ENCODE peak calls at places on chromosomes 7 and 10, in eight cellular contexts. P is HFF-Myc, J is cardiac muscle cell, W is PC-3, I is OCI-LY7, E is left ventricle myocardium inferior, Y is lung, Z is tibial artery. S is an unnamed sample.

GRCh38 chr7:144834516-144835165 is 1.2 kb downstream of the TPK1 start:
- DNase-seq in P (no peak), J (peak), W (no peak), I (peak), E (no peak), Y (peak), Z (no peak), S (peak)

GRCh38 chr7:156017916-156018700 is 205.8 kb upstream of the SHH start:
- DNase-seq in P (no peak), J (no peak), W (no peak), I (no peak), E (no peak), Y (no peak), Z (peak), S (peak)

GRCh38 chr10:6228010-6228511 is 25.3 kb downstream of the PFKFB3 start:
- DNase-seq in P (no peak), J (peak), W (peak), I (no peak), E (no peak), Y (no peak), Z (no peak), S (no peak)

GRCh38 chr10:104433611-104434010 is 80.0 kb downstream of the CFAP58 start:
- DNase-seq in P (no peak), J (no peak), W (no peak), I (no peak), E (no peak), Y (no peak), Z (no peak), S (no peak)

GRCh38 chr7:93298671-93299070 is 66.5 kb downstream of the VPS50 start:
- DNase-seq in P (no peak), J (peak), W (no peak), I (no peak), E (no peak), Y (no peak), Z (no peak), S (no peak)

GRCh38 chr7:142603870-142604448 is 145.3 kb upstream of the PRSS1 start:
- DNase-seq in P (peak), J (peak), W (peak), I (peak), E (no peak), Y (no peak), Z (no peak), S (no peak)

GRCh38 chr7:157500171-157500960 is 163.6 kb downstream of the DNAJB6 start:
- DNase-seq in P (no peak), J (no peak), W (no peak), I (no peak), E (no peak), Y (no peak), Z (peak), S (peak)

GRCh38 chr10:128739937-128740336 is 613.7 kb upstream of the MKI67 start:
- DNase-seq in P (no peak), J (no peak), W (no peak), I (no peak), E (no peak), Y (no peak), Z (no peak), S (no peak)

GRCh38 chr7:55177068-55177530 is 158.3 kb downstream of the EGFR start:
- DNase-seq in P (no peak), J (no peak), W (no peak), I (no peak), E (no peak), Y (no peak), Z (no peak), S (no peak)

GRCh38 chr7:39683216-39683845 is 60.0 kb downstream of the RALA start:
- DNase-seq in P (no peak), J (peak), W (no peak), I (no peak), E (no peak), Y (no peak), Z (no peak), S (no peak)

GRCh38 chr10:119166564-119166963 is 1.1 kb upstream of the SFXN4 start:
- DNase-seq in P (no peak), J (no peak), W (no peak), I (no peak), E (no peak), Y (no peak), Z (peak), S (no peak)

GRCh38 chr10:113011592-113012374 is 61.7 kb downstream of the TCF7L2 start:
- DNase-seq in P (no peak), J (no peak), W (no peak), I (no peak), E (no peak), Y (no peak), Z (no peak), S (no peak)

GRCh38 chr10:28190192-28190591 is 112.7 kb downstream of the MPP7 start:
- DNase-seq in P (no peak), J (no peak), W (no peak), I (no peak), E (no peak), Y (no peak), Z (no peak), S (no peak)

GRCh38 chr7:111224354-111225231 is 133.7 kb downstream of the LRRN3 start:
- DNase-seq in P (no peak), J (no peak), W (no peak), I (no peak), E (no peak), Y (no peak), Z (no peak), S (no peak)

GRCh38 chr10:70729763-70730357 is 55.3 kb downstream of the TBATA start:
- DNase-seq in P (no peak), J (peak), W (no peak), I (no peak), E (no peak), Y (no peak), Z (no peak), S (no peak)

GRCh38 chr7:114691605-114692004 is 230.3 kb upstream of the MDFIC start:
- DNase-seq in P (no peak), J (no peak), W (no peak), I (no peak), E (no peak), Y (no peak), Z (no peak), S (no peak)

GRCh38 chr10:119655566-119656001 is 4.4 kb downstream of the BAG3 start:
- DNase-seq in P (no peak), J (peak), W (peak), I (no peak), E (peak), Y (no peak), Z (peak), S (peak)

GRCh38 chr7:47186316-47186715 is 395.6 kb downstream of the TNS3 start:
- DNase-seq in P (no peak), J (no peak), W (no peak), I (peak), E (no peak), Y (no peak), Z (no peak), S (no peak)

GRCh38 chr7:159027091-159027802 is 117.4 kb downstream of the VIPR2 start:
- DNase-seq in P (no peak), J (no peak), W (peak), I (no peak), E (no peak), Y (no peak), Z (peak), S (no peak)

GRCh38 chr10:101066146-101066889 is 4.5 kb downstream of the KAZALD1 start:
- DNase-seq in P (no peak), J (peak), W (peak), I (peak), E (peak), Y (peak), Z (peak), S (peak)

GRCh38 chr10:2761971-2762370 is 305.4 kb upstream of the PFKP start:
- DNase-seq in P (no peak), J (no peak), W (no peak), I (no peak), E (no peak), Y (no peak), Z (no peak), S (no peak)

GRCh38 chr7:13979671-13980438 is 9.6 kb downstream of the ETV1 start:
- DNase-seq in P (no peak), J (peak), W (peak), I (no peak), E (no peak), Y (no peak), Z (no peak), S (no peak)

GRCh38 chr10:61902448-61903183 is 1.1 kb downstream of the ARID5B start:
- DNase-seq in P (no peak), J (peak), W (peak), I (peak), E (peak), Y (peak), Z (no peak), S (peak)

GRCh38 chr7:87570178-87570577 is 30.5 kb downstream of the ABCB1 start:
- DNase-seq in P (peak), J (peak), W (peak), I (no peak), E (no peak), Y (no peak), Z (no peak), S (no peak)

GRCh38 chr10:20004087-20004523 is 187.9 kb downstream of the PLXDC2 start:
- DNase-seq in P (no peak), J (peak), W (no peak), I (no peak), E (peak), Y (peak), Z (peak), S (no peak)

GRCh38 chr7:110442386-110442837 is 648.5 kb upstream of the LRRN3 start:
- DNase-seq in P (no peak), J (no peak), W (peak), I (peak), E (no peak), Y (no peak), Z (no peak), S (no peak)

GRCh38 chr10:58775960-58776574 is 263.4 kb downstream of the BICC1 start:
- DNase-seq in P (no peak), J (peak), W (peak), I (no peak), E (no peak), Y (no peak), Z (no peak), S (no peak)
- TF ChIP-seq CTCF in P (no peak), J (no peak), W (no peak), I (no peak), E (no peak), Y (no peak), Z (no peak), S (no peak)

DNA sequence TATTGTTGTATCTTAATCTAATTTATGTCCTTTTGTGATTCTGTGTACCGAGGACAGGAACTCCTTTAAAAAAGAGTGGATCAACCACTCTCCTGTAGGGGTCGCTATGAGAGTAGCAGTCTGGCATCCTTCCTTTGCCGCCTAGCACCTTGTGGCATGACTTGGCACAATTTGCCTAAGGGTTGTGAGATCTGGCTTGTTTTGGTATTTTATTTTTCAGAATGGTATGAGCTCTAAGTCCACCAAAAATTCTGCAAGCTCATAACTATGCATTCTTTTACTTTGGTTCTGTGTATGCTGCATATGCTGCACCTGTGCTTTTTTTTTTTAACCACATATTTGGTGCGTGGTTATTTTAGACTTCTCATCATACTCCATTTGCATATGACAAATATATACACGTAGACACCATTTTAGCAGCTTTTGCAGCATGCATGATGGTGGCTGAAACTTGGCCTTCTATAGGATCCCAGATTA is 112.8 kb downstream of the CDK14 start:
- DNase-seq in P (no peak), J (peak), W (peak), I (peak), E (no peak), Y (no peak), Z (no peak), S (no peak)
- TF ChIP-seq CTCF in P (peak), J (peak), W (peak), I (peak), E (peak), Y (no peak), Z (peak), S (no peak)

GRCh38 chr7:104415700-104416099 is 87.3 kb downstream of the LHFPL3 start:
- DNase-seq in P (no peak), J (no peak), W (peak), I (no peak), E (no peak), Y (no peak), Z (no peak), S (no peak)
- TF ChIP-seq CTCF in P (no peak), J (no peak), W (peak), I (peak), E (no peak), Y (no peak), Z (no peak), S (no peak)

DNA sequence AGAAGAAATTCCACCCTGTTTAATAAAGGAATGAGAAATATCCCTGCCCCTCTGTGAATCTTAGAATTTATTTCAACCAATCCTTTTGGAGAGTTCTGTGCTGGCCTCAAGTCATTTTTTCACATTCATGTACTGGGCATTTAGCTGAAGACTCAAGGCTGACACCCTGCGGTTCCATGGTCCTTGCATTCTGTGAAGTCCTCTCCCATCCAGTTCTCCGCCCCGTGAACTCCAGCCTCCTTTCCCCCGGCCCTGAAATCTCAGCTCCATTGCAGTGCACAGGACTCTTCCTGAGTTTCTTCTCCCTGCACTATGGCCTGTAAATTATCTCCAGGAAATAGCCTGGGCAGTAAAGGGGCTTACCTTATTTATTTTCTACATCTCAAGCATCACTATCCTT is 183.0 kb upstream of the KCND2 start:
- DNase-seq in P (no peak), J (peak), W (peak), I (no peak), E (no peak), Y (no peak), Z (no peak), S (no peak)
- TF ChIP-seq CTCF in P (no peak), J (peak), W (peak), I (no peak), E (no peak), Y (no peak), Z (no peak), S (no peak)

DNA sequence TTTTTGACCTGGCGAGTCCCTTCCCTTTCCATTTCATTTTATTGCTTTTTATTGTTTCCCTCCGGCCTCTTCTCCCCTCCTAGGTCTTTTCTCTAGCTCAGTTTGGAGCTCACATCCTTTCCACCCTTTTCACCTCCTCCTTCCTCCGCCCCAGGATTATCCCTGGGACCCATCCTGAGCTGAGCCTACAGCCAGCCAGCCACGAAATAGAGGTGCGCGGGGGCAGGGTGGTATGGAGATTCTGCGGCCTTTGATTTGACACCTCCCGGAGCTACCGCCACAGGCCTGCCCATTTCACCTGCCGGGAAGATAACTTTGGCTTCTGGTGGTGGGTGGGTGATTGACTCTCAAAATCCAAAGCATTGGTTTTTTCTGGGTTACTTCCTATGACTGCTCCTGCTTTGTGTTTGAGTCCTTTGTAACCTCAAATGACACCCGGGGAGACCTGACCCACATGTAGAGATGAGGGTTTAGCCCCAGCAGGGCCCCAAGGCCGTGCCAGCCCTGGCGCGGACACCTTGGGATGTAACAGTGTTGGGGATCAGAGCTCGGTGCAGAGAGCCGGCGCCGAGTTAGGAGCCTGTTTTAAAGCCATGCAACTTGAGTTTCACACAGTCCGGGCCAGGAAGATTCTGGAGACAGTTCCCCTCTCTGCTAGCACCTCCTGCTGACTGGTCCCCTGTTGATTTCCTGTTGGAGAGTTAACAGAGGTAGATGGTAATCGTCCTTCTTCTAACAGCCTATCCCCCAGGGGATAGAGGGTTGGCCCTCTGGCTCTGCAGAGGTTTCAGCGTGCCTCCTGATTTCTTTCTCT is 1.5 kb downstream of the DUSP5 start:
- DNase-seq in P (no peak), J (peak), W (peak), I (peak), E (no peak), Y (no peak), Z (no peak), S (peak)
- TF ChIP-seq CTCF in P (peak), J (peak), W (peak), I (peak), E (no peak), Y (no peak), Z (no peak), S (no peak)

GRCh38 chr10:122725768-122726167 is 26.1 kb upstream of the C10orf120 start:
- DNase-seq in P (no peak), J (no peak), W (peak), I (no peak), E (no peak), Y (no peak), Z (no peak), S (no peak)
- TF ChIP-seq CTCF in P (no peak), J (no peak), W (peak), I (peak), E (no peak), Y (no peak), Z (no peak), S (no peak)

GRCh38 chr10:71887767-71888166 is 36.7 kb upstream of the PSAP start:
- DNase-seq in P (no peak), J (no peak), W (no peak), I (no peak), E (no peak), Y (no peak), Z (no peak), S (no peak)

GRCh38 chr10:71891437-71891836 is 40.4 kb upstream of the PSAP start:
- DNase-seq in P (no peak), J (no peak), W (no peak), I (no peak), E (no peak), Y (no peak), Z (no peak), S (no peak)

GRCh38 chr10:71889388-71889987 is 38.4 kb upstream of the PSAP start:
- DNase-seq in P (no peak), J (no peak), W (peak), I (peak), E (no peak), Y (no peak), Z (no peak), S (no peak)

GRCh38 chr10:71888248-71888622 is 37.2 kb upstream of the PSAP start:
- DNase-seq in P (no peak), J (no peak), W (no peak), I (no peak), E (no peak), Y (no peak), Z (no peak), S (no peak)

GRCh38 chr10:71888623-71889387 is 37.8 kb upstream of the PSAP start:
- DNase-seq in P (peak), J (peak), W (peak), I (peak), E (peak), Y (peak), Z (peak), S (peak)
- TF ChIP-seq CTCF in P (no peak), J (peak), W (peak), I (peak), E (no peak), Y (no peak), Z (no peak), S (no peak)

GRCh38 chr10:117174439-117175214 is 22.7 kb upstream of the KCNK18 start:
- DNase-seq in P (peak), J (peak), W (peak), I (peak), E (peak), Y (peak), Z (peak), S (peak)

GRCh38 chr10:117170244-117170643 is 27.0 kb upstream of the KCNK18 start:
- DNase-seq in P (no peak), J (no peak), W (no peak), I (no peak), E (no peak), Y (no peak), Z (no peak), S (no peak)

GRCh38 chr10:117178190-117178589 is 19.1 kb upstream of the KCNK18 start:
- DNase-seq in P (no peak), J (no peak), W (no peak), I (no peak), E (no peak), Y (no peak), Z (no peak), S (no peak)

GRCh38 chr10:117175215-117175900 is 21.9 kb upstream of the KCNK18 start:
- DNase-seq in P (no peak), J (no peak), W (no peak), I (no peak), E (no peak), Y (peak), Z (no peak), S (peak)

DNA sequence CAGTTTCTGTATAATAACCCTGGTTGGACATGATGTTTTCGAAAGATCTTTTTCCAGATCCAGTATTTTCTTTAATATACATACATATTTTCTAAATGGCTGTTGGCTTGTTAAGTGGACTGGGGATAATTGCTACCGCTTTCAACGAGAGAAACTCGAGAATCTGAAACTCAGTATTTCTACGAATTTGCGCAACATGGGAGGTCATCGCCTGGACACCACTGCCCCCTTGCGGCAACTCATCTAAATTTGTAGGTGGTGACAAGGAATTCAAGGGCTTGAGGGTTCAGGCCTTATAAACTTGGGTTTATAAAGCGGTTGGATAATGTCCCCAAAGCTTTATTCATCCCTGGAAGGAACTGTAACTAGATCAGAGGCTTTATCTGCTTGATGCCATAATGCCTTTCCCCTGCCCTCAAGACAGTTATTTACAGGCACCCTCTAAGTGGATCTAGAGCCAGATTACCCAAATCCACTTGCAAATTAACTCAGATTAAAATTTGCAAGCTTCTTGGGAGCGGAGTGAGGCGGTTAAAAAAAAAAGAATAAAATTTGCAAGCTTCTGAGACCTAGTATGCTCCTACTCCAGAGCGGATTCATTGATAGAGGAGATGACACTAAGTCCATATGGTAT is 21.3 kb upstream of the KCNK18 start:
- DNase-seq in P (peak), J (peak), W (peak), I (peak), E (peak), Y (peak), Z (peak), S (peak)
- TF ChIP-seq CTCF in P (peak), J (peak), W (peak), I (peak), E (peak), Y (peak), Z (peak), S (no peak)

S was measured in lower leg skin.